ENCODE peak calls at places on chromosomes 16 and 17, in five cellular contexts. Q is GM23248; V is RWPE2; E is CD4-positive, CD25-positive, alpha-beta regulatory T cell; T is heart left ventricle. I is an unnamed sample.

GRCh38 chr16:50396770-50397525 is 28.2 kb upstream of the BRD7 start:
- DNase-seq in Q (peak; percentile 58), V (peak; percentile 94), E (no peak), T (no peak), I (peak; percentile 98)

GRCh38 chr17:79065105-79065670 is 9.4 kb upstream of the ENGASE start:
- DNase-seq in Q (peak; percentile 57), V (no peak), E (peak; percentile 75), T (no peak), I (no peak)

GRCh38 chr17:1379930-1380313 is 20.1 kb downstream of the YWHAE start:
- DNase-seq in Q (peak; percentile 50), V (no peak), E (peak; percentile 43), T (no peak), I (no peak)

GRCh38 chr17:79413591-79413990 is 197.3 kb downstream of the RBFOX3 start:
- DNase-seq in Q (no peak), V (no peak), E (no peak), T (no peak), I (no peak)

GRCh38 chr17:37648555-37648954 is 5.3 kb upstream of the DDX52 start:
- DNase-seq in Q (peak; percentile 81), V (no peak), E (no peak), T (no peak), I (no peak)

GRCh38 chr17:4607773-4608187 is 23.5 kb downstream of the SMTNL2 start:
- DNase-seq in Q (peak; percentile 60), V (no peak), E (no peak), T (peak; percentile 91), I (no peak)

GRCh38 chr16:51924744-51925143 is 622.2 kb downstream of the TOX3 start:
- DNase-seq in Q (no peak), V (no peak), E (no peak), T (no peak), I (no peak)

GRCh38 chr16:27083861-27084261 is 17.1 kb downstream of the C16orf82 start:
- DNase-seq in Q (no peak), V (no peak), E (no peak), T (peak; percentile 34), I (no peak)

GRCh38 chr17:13410874-13411273 is 190.9 kb downstream of the HS3ST3A1 start:
- DNase-seq in Q (peak; percentile 70), V (no peak), E (no peak), T (peak; percentile 35), I (no peak)

GRCh38 chr16:13829712-13830304 is 90.1 kb upstream of the ERCC4 start:
- DNase-seq in Q (no peak), V (no peak), E (no peak), T (no peak), I (no peak)

GRCh38 chr17:10875984-10876555 is 38.2 kb upstream of the PIRT start:
- DNase-seq in Q (peak; percentile 46), V (no peak), E (peak; percentile 30), T (peak; percentile 41), I (no peak)

GRCh38 chr17:73485130-73485529 is 159.1 kb downstream of the SDK2 start:
- DNase-seq in Q (no peak), V (no peak), E (no peak), T (no peak), I (no peak)

GRCh38 chr16:86515780-86516617 is 5.7 kb downstream of the FOXF1 start:
- DNase-seq in Q (peak; percentile 54), V (no peak), E (no peak), T (no peak), I (no peak)

GRCh38 chr17:40303706-40304450 is 5.1 kb upstream of the RARA start:
- DNase-seq in Q (peak; percentile 96), V (no peak), E (no peak), T (peak; percentile 42), I (peak; percentile 64)

GRCh38 chr17:79843475-79843916 is 4.3 kb upstream of the CBX4 start:
- DNase-seq in Q (peak; percentile 45), V (no peak), E (no peak), T (no peak), I (no peak)

GRCh38 chr16:15533386-15533785 is 99.0 kb downstream of the BMERB1 start:
- DNase-seq in Q (no peak), V (no peak), E (no peak), T (no peak), I (no peak)
- H3K4me1 ChIP-seq in Q (no peaks in the 10 kb centered on the region), V (no peaks in the 10 kb centered on the region), E (no peaks in the 10 kb centered on the region), T (no peaks in the 10 kb centered on the region), I (no peaks in the 10 kb centered on the region)

GRCh38 chr17:81241203-81241602 is 2.1 kb downstream of the NDUFAF8 start:
- DNase-seq in Q (no peak), V (no peak), E (no peak), T (no peak), I (no peak)
- H3K4me1 ChIP-seq in Q (peaks cover 7% of the 10 kb centered on the region), V (no peaks in the 10 kb centered on the region), E (peaks cover 33% of the 10 kb centered on the region), T (peaks cover 11% of the 10 kb centered on the region), I (no peaks in the 10 kb centered on the region)

DNA sequence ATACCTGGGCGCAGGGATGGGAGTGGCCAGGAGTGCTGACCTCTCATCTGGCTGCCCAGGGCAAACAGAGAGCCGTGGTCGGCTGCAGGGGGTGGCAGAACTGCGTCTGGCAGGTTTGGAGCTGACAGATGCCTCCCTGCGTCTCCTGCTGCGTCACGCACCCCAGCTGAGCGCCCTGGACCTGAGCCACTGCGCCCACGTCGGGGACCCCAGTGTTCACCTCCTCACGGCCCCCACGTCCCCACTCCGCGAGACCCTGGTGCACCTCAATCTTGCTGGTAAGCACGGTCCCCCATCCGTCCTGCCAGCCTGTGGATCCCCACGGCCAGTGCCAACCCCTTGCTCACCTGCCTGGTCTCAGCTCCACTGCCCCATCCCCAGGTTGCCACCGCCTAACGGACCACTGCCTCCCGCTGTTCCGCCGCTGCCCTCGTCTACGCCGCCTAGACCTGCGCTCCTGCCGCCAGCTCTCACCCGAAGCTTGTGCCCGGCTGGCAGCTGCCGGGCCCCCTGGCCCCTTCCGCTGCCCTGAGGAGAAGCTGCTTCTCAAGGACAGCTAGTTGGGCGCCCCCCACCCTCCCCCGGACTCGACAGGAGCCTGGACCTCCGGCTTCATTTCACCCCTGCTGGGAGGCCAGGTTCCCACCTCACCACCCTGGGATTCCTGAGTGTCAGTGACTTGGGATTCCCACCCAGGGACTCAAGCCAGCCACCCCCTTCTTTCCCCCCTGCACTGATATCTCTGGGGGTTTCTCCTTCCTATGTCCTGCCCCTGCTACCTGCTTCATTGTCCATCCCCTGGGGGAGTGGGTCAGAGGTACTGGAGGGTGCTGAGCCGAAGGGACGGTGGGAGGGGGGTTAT is 2.0 kb upstream of the ORAI3 start:
- DNase-seq in Q (no peak), V (no peak), E (no peak), T (no peak), I (no peak)
- H3K4me1 ChIP-seq in Q (peaks cover 17% of the 10 kb centered on the region), V (peaks cover 5% of the 10 kb centered on the region), E (peaks cover 32% of the 10 kb centered on the region), T (peaks cover 6% of the 10 kb centered on the region), I (peaks cover 4% of the 10 kb centered on the region)

GRCh38 chr16:24988593-24989338 is 26.4 kb downstream of the ARHGAP17 start:
- DNase-seq in Q (peak; percentile 88), V (peak; percentile 78), E (peak; percentile 17), T (peak; percentile 41), I (peak; percentile 75)

GRCh38 chr16:24990803-24991202 is 24.4 kb downstream of the ARHGAP17 start:
- DNase-seq in Q (no peak), V (no peak), E (no peak), T (no peak), I (no peak)

GRCh38 chr16:24991349-24991748 is 23.8 kb downstream of the ARHGAP17 start:
- DNase-seq in Q (no peak), V (no peak), E (no peak), T (no peak), I (no peak)

GRCh38 chr16:24988137-24988535 is 27.0 kb downstream of the ARHGAP17 start:
- DNase-seq in Q (peak; percentile 62), V (no peak), E (no peak), T (no peak), I (no peak)

GRCh38 chr16:24989417-24989978 is 25.7 kb downstream of the ARHGAP17 start:
- DNase-seq in Q (no peak), V (no peak), E (no peak), T (no peak), I (no peak)
- H3K4me1 ChIP-seq in Q (peaks cover 75% of the 10 kb centered on the region), V (peaks cover 52% of the 10 kb centered on the region), E (peaks cover 24% of the 10 kb centered on the region), T (peaks cover 82% of the 10 kb centered on the region), I (peaks cover 44% of the 10 kb centered on the region)